ENCODE peak calls at places on chromosomes 11 and 22, in four cellular contexts. O is IMR-90, K is H9, L is H1. D is an unnamed sample.

GRCh38 chr11:76148941-76149613 is 57.2 kb downstream of the WNT11 start:
- DNase-seq in L (no peak), O (no peak), K (no peak), D (no peak)

GRCh38 chr11:111735262-111736116 is 30.7 kb downstream of the PPP2R1B start:
- DNase-seq in L (no peak), K (no peak), O (peak), D (peak)

GRCh38 chr22:49693416-49693815 is 134.3 kb downstream of the BRD1 start:
- DNase-seq in K (no peak), O (no peak), L (no peak), D (no peak)

GRCh38 chr11:1937616-1938342 is 9.4 kb upstream of the MRPL23 start:
- DNase-seq in K (no peak), L (no peak), O (no peak), D (no peak)

GRCh38 chr22:44618400-44618799 is 83.6 kb upstream of the PRR5 start:
- DNase-seq in O (no peak), L (no peak), K (peak), D (no peak)

GRCh38 chr22:23847991-23848864 is 9.4 kb upstream of the DERL3 start:
- DNase-seq in K (peak), L (no peak), O (no peak), D (peak)

GRCh38 chr11:86116996-86117705 is 48.3 kb upstream of the PICALM start:
- DNase-seq in K (no peak), O (peak), L (no peak), D (no peak)

GRCh38 chr22:49255154-49255553 is 572.5 kb downstream of the BRD1 start:
- DNase-seq in K (peak), L (no peak), O (no peak), D (no peak)

GRCh38 chr22:48372395-48372794 is 1455.3 kb downstream of the BRD1 start:
- DNase-seq in K (no peak), O (no peak), L (no peak), D (peak)

GRCh38 chr11:62122076-62122475 is 1.7 kb upstream of the INCENP start:
- DNase-seq in K (peak), O (no peak), L (no peak), D (peak)

GRCh38 chr11:22832315-22833041 is 2.9 kb upstream of the SVIP start:
- DNase-seq in O (no peak), K (no peak), L (no peak), D (no peak)

GRCh38 chr11:96155627-96156378 is 187.2 kb downstream of the MAML2 start:
- DNase-seq in K (peak), L (no peak), O (peak), D (peak)

GRCh38 chr11:40140560-40140959 is 1318.9 kb downstream of the LRRC4C start:
- DNase-seq in K (no peak), O (no peak), L (no peak), D (no peak)

GRCh38 chr22:38186429-38186828 is 4.8 kb upstream of the PLA2G6 start:
- DNase-seq in O (no peak), K (no peak), L (no peak), D (no peak)

GRCh38 chr11:60774726-60775125 is 10.4 kb upstream of the MS4A10 start:
- DNase-seq in L (no peak), K (no peak), O (no peak), D (no peak)
- H4K5ac ChIP-seq in L (no peak), K (no peak), O (no peak), D (no peak)

DNA sequence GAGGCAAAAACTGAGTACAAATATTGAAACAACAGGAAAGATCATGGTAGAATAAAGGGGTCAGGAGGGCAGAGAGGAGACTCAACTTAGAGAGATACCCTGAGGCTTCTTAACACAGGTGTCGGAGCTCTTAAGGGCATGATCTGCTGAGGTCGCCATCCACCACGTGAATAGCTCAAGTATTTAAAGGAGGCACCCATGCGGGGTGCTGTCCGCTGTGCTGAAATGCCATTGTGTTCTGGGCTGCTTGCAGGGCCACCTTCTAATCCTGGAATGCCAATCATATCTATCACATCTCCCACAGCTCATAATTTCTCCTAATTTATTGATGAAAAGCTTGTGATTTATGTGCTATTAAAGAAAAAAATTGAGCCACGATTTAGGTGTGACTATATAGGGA is 90.2 kb downstream of the SEZ6L start:
- DNase-seq in L (peak), O (peak), K (peak), D (peak)
- H4K5ac ChIP-seq in L (no peak), O (no peak), K (no peak), D (no peak)

DNA sequence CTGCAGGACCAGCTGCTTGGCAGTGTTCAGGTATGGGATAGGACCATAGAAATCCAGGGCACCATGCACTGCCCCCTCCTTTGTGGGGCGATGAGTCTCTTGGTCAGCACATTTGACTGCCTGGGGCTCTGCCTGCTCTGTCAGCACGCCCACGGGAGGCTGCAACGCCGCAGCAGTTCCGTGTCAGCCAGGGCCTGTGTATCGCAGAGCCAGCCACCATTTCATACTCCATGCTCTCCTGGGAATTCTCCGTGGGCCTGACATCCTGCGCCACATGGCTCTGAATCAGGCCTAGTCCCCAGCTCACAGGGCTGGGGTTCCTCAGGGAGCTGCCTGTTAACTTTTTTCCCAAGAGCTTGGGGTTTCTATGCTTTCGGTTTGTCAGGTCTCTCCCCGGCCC is 16.9 kb upstream of the RELT start:
- DNase-seq in K (no peak), O (peak), L (no peak), D (no peak)
- H4K5ac ChIP-seq in K (no peak), O (no peak), L (no peak), D (no peak)

GRCh38 chr11:11970556-11970955 is 37.9 kb downstream of the DKK3 start:
- DNase-seq in O (no peak), L (no peak), K (no peak), D (no peak)
- H4K5ac ChIP-seq in O (no peak), L (no peak), K (no peak), D (no peak)

DNA sequence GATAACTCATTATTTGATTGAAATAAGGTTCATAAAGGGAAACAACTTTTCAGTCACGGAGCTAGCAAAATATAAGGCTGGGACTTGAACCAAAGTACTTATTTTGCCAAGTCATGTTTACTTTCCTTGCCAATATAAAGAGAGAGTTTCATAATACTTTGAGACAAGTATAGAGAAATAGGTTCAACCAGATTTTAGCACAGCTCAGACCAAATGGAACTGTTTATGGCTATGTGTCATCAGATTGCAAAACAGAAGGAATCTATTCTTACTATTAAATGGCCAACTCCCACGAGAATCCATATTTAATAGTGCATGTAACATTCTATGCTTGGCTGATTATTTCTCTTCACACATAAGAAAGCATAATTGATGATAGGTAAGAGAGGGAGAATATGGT is 1517.6 kb upstream of the TENM4 start:
- DNase-seq in L (no peak), O (peak), K (no peak), D (no peak)
- H4K5ac ChIP-seq in L (no peak), O (no peak), K (no peak), D (no peak)

GRCh38 chr22:17785185-17786184 is 11.2 kb upstream of the BID start:
- DNase-seq in L (peak), K (peak), O (no peak), D (peak)
- H4K5ac ChIP-seq in L (no peak), K (no peak), O (no peak), D (no peak)

GRCh38 chr11:129999407-129999806 is 3.2 kb downstream of the PRDM10 start:
- DNase-seq in L (no peak), O (no peak), K (no peak), D (no peak)
- H4K5ac ChIP-seq in L (no peak), O (no peak), K (no peak), D (no peak)

GRCh38 chr11:15748107-15748506 is 608.2 kb downstream of the SOX6 start:
- DNase-seq in O (peak), L (no peak), K (no peak), D (no peak)
- H4K5ac ChIP-seq in O (peak), L (no peak), K (no peak), D (no peak)

DNA sequence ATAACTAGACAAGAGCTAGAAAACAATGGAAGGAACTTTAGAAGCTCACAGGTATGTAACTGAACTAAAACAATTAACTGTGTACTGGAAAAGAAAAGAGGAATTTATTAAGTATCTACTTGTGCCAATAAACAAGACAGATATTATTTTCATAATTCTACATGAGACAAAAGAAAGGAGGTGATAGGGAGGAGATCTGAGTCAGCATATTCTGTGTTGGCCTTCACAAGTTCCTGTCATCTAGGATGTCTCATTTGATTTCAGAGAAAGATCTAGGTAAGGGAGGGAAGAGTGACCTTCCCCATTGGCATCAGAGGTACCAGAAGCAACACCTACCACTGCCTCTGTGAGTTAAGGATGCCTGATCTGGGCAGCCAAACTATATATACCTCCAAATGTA is 34.8 kb upstream of the TEAD1 start:
- DNase-seq in L (no peak), K (no peak), O (no peak), D (no peak)
- H4K5ac ChIP-seq in L (no peak), K (no peak), O (no peak), D (no peak)

GRCh38 chr11:109968781-109969180 is 124.4 kb upstream of the ZC3H12C start:
- DNase-seq in L (no peak), K (no peak), O (no peak), D (no peak)
- H4K5ac ChIP-seq in L (no peak), K (no peak), O (no peak), D (no peak)